ENCODE peak calls at places on chromosomes 16 and 17, in five cellular contexts. U, V, A, W and C are unnamed samples.

GRCh38 chr16:71406724-71407123 is 35.1 kb downstream of the TLE7 start:
- DNase-seq in W (no peak), V (no peak), A (no peak), U (no peak), C (no peak)

GRCh38 chr17:7479389-7480192 is at the start of gene ZBTB4:
- DNase-seq in V (peak), W (peak), U (no peak), A (peak), C (no peak)

GRCh38 chr16:87931504-87931903 is 4.8 kb downstream of the CA5A start:
- DNase-seq in A (no peak), U (no peak), W (no peak), V (peak), C (no peak)

GRCh38 chr17:36524428-36524876 is 10.2 kb downstream of the MYO19 start:
- DNase-seq in A (peak), V (no peak), W (no peak), U (no peak), C (no peak)

GRCh38 chr16:22645868-22646267 is 135.2 kb downstream of the NPIPB5 start:
- DNase-seq in A (no peak), V (no peak), U (no peak), W (no peak), C (no peak)

GRCh38 chr17:16428098-16428882 is 12.9 kb downstream of the TRPV2 start:
- DNase-seq in V (no peak), U (no peak), A (peak), W (peak), C (no peak)

GRCh38 chr17:61425682-61426481 is 26.2 kb downstream of the TBX2 start:
- DNase-seq in W (no peak), U (no peak), A (peak), V (no peak), C (no peak)

GRCh38 chr17:78735832-78736525 is 46.1 kb downstream of the CYTH1 start:
- DNase-seq in W (no peak), A (no peak), U (no peak), V (no peak), C (no peak)

GRCh38 chr16:14489460-14489859 is 140.6 kb downstream of the PARN start:
- DNase-seq in W (no peak), A (peak), U (no peak), V (peak), C (no peak)

GRCh38 chr17:40104570-40105471 is 4.4 kb upstream of the NR1D1 start:
- DNase-seq in U (no peak), A (no peak), W (no peak), V (no peak), C (no peak)